ENCODE peak calls at places on chromosomes 13 and 19, in six cellular contexts. M, Z, D, H, J and B are unnamed samples.
A peak's percentile ranks its signal among the peaks of the same experiment; 100 is the strongest.

GRCh38 chr19:45471866-45472556 is 4.2 kb downstream of the FOSB start:
- DNase-seq in M (no peak), Z (no peak), D (no peak), H (no peak), J (no peak), B (no peak)

GRCh38 chr13:111184685-111185401 is 69.7 kb downstream of the ARHGEF7 start:
- DNase-seq in M (peak; percentile 72), Z (no peak), D (peak; percentile 94), H (no peak), J (no peak), B (no peak)

GRCh38 chr13:48334534-48335127 is 31.1 kb downstream of the RB1 start:
- DNase-seq in M (no peak), Z (no peak), D (no peak), H (no peak), J (no peak), B (no peak)

GRCh38 chr19:38676023-38676877 is 28.8 kb downstream of the ACTN4 start:
- DNase-seq in M (peak; percentile 55), Z (no peak), D (no peak), H (no peak), J (no peak), B (no peak)

GRCh38 chr13:60679131-60679530 is 282.1 kb downstream of the TDRD3 start:
- DNase-seq in M (no peak), Z (no peak), D (no peak), H (no peak), J (no peak), B (no peak)

GRCh38 chr13:113005076-113005865 is 36.3 kb downstream of the MCF2L start:
- DNase-seq in M (no peak), Z (no peak), D (peak; percentile 12), H (no peak), J (no peak), B (no peak)

GRCh38 chr19:56084835-56085536 is 36.1 kb downstream of the ZNF787 start:
- DNase-seq in M (no peak), Z (no peak), D (no peak), H (no peak), J (no peak), B (peak; percentile 61)

GRCh38 chr19:19179548-19180441 is 9.7 kb upstream of the MEF2B start:
- DNase-seq in M (no peak), Z (no peak), D (no peak), H (no peak), J (no peak), B (no peak)

GRCh38 chr13:47372742-47373141 is 475.9 kb upstream of the HTR2A start:
- DNase-seq in M (no peak), Z (no peak), D (no peak), H (no peak), J (no peak), B (no peak)

GRCh38 chr19:55014714-55015113 is 23.4 kb downstream of the GP6 start:
- DNase-seq in M (peak; percentile 37), Z (no peak), D (no peak), H (no peak), J (peak; percentile 18), B (no peak)

GRCh38 chr13:101919541-101920306 is 467.2 kb downstream of the ITGBL1 start:
- DNase-seq in M (peak; percentile 39), Z (no peak), D (peak; percentile 23), H (peak; percentile 31), J (peak; percentile 27), B (no peak)

GRCh38 chr13:21458457-21458815 is 667 bp downstream of the ZDHHC20 start:
- DNase-seq in M (peak; percentile 34), Z (peak; percentile 76), D (peak; percentile 63), H (peak; percentile 75), J (peak; percentile 46), B (peak; percentile 80)

GRCh38 chr13:23378009-23378632 is 55.4 kb downstream of the SACS start:
- DNase-seq in M (no peak), Z (no peak), D (peak; percentile 12), H (no peak), J (no peak), B (no peak)

GRCh38 chr13:23558675-23559536 is 11.3 kb upstream of the TNFRSF19 start:
- DNase-seq in M (no peak), Z (peak; percentile 71), D (no peak), H (peak; percentile 63), J (peak; percentile 57), B (peak; percentile 74)

GRCh38 chr13:48009298-48009697 is 8.2 kb upstream of the SUCLA2 start:
- DNase-seq in M (no peak), Z (no peak), D (no peak), H (no peak), J (no peak), B (no peak)

GRCh38 chr19:58387338-58388174 is 487 bp downstream of the RPS5 start:
- DNase-seq in M (no peak), Z (no peak), D (no peak), H (no peak), J (no peak), B (no peak)

GRCh38 chr19:42693760-42694350 is 46.4 kb downstream of the PSG3 start:
- DNase-seq in M (no peak), Z (no peak), D (peak; percentile 12), H (no peak), J (no peak), B (no peak)

GRCh38 chr13:91894311-91894710 is 495.9 kb downstream of the GPC5 start:
- DNase-seq in M (no peak), Z (no peak), D (no peak), H (no peak), J (no peak), B (no peak)

GRCh38 chr13:50733392-50733791 is 110.1 kb downstream of the DLEU7 start:
- DNase-seq in M (no peak), Z (no peak), D (peak; percentile 46), H (no peak), J (no peak), B (no peak)

GRCh38 chr19:48680436-48681126 is 7.8 kb upstream of the NTN5 start:
- DNase-seq in M (no peak), Z (no peak), D (no peak), H (no peak), J (no peak), B (no peak)

GRCh38 chr19:54232552-54232934 is 9.7 kb upstream of the LILRB3 start:
- DNase-seq in M (no peak), Z (no peak), D (no peak), H (no peak), J (no peak), B (no peak)

GRCh38 chr19:49430678-49431329 is 5.6 kb downstream of the GFY start:
- DNase-seq in M (no peak), Z (no peak), D (peak; percentile 27), H (no peak), J (no peak), B (no peak)

GRCh38 chr13:99989376-99990044 is 7.9 kb downstream of the ZIC2 start:
- DNase-seq in M (no peak), Z (no peak), D (no peak), H (no peak), J (no peak), B (no peak)
- H3K27ac ChIP-seq in M (no peak overlapping the region), Z (no peak overlapping the region), D (no peak overlapping the region), H (no peak overlapping the region), J (no peak overlapping the region), B (no peak overlapping the region)

DNA sequence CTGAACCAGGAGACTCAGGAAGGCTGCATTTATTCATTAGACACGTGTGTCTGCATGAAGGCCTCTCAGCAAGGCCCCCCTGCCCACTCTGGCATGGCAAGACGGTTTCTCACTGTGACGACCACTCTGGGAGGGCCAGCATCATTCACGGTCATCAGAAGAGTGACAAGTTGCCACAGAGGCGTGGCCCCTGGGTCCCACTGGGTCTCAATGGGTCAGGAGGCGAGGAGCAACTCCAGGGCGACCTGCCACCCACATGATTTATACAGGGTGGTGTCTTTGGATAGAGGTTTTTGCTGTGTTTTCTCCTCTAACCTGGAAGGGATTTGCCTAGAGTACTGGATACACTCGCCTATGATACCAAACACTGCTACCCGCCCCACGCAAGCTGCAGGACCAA is 60.7 kb downstream of the KLF2 start:
- DNase-seq in M (no peak), Z (no peak), D (no peak), H (peak; percentile 27), J (peak; percentile 14), B (no peak)
- H3K36me3 ChIP-seq in M (peaks cover 2% of the 10 kb centered on the region), Z (peaks cover 51% of the 10 kb centered on the region), D (peaks cover 61% of the 10 kb centered on the region), H (no peaks in the 10 kb centered on the region), J (peaks cover 54% of the 10 kb centered on the region), B (peaks cover 30% of the 10 kb centered on the region)

GRCh38 chr13:107066355-107066754 is 498.4 kb upstream of the ARGLU1 start:
- DNase-seq in M (no peak), Z (no peak), D (no peak), H (no peak), J (no peak), B (no peak)
- H3K27ac ChIP-seq in M (no peak overlapping the region), Z (no peak overlapping the region), D (no peak overlapping the region), H (no peak overlapping the region), J (no peak overlapping the region), B (no peak overlapping the region)

DNA sequence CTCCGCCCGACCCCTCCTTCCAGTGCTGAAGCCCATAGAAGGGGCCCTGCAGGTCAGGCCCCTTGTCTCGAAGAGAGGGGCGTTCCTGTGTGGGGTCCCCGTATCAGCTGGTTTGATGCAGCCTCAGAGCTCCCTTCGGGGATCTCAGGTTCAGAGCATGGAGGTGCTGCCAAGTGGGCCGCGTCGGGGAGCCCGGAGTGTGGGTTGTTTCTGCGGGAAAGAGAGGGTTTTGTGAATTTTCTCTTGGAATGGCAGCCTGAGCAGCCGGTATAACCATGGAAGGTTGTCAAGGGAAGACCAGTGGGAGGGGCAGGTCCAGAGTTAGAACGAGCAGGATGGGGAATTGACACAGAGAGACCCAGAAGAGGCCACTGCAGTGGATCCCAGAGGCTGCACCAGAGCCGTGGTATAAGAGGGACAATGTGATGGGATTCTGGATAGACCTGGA is 407 bp downstream of the TRAPPC2B start:
- DNase-seq in M (no peak), Z (no peak), D (no peak), H (no peak), J (no peak), B (no peak)
- H3K36me3 ChIP-seq in M (no peaks in the 10 kb centered on the region), Z (no peaks in the 10 kb centered on the region), D (peaks cover 10% of the 10 kb centered on the region), H (no peaks in the 10 kb centered on the region), J (peaks cover 47% of the 10 kb centered on the region), B (no peaks in the 10 kb centered on the region)

GRCh38 chr19:10612515-10613119 is 12.7 kb upstream of the SLC44A2 start:
- DNase-seq in M (peak; percentile 87), Z (peak; percentile 87), D (no peak), H (peak; percentile 79), J (peak; percentile 87), B (peak; percentile 91)

GRCh38 chr19:10617409-10618121 is 7.8 kb upstream of the SLC44A2 start:
- DNase-seq in M (no peak), Z (no peak), D (no peak), H (no peak), J (no peak), B (no peak)

GRCh38 chr19:10615429-10616023 is 9.8 kb upstream of the SLC44A2 start:
- DNase-seq in M (no peak), Z (no peak), D (no peak), H (no peak), J (no peak), B (no peak)

GRCh38 chr19:10611907-10612306 is 13.4 kb upstream of the SLC44A2 start:
- DNase-seq in M (no peak), Z (no peak), D (no peak), H (no peak), J (no peak), B (no peak)
- H3K27ac ChIP-seq in M (peak overlapping the region; percentile 83), Z (peak overlapping the region; percentile 78), D (no peak overlapping the region), H (peak overlapping the region; percentile 21), J (peak overlapping the region; percentile 87), B (peak overlapping the region; percentile 83)

GRCh38 chr13:29933401-29933800 is 83.0 kb upstream of the UBL3 start:
- DNase-seq in M (no peak), Z (no peak), D (no peak), H (no peak), J (no peak), B (no peak)
- H3K36me3 ChIP-seq in M (no peaks in the 10 kb centered on the region), Z (no peaks in the 10 kb centered on the region), D (no peaks in the 10 kb centered on the region), H (no peaks in the 10 kb centered on the region), J (no peaks in the 10 kb centered on the region), B (no peaks in the 10 kb centered on the region)